ENCODE peak calls at places on chromosome 12, in four cellular contexts. One of them, this sample, is unnamed.
A peak's percentile ranks its signal among the peaks of the same experiment; 100 is the strongest.

GRCh38 chr12:96501139-96501741 is 11.9 kb downstream of the CFAP54 start:
- DNase-seq in AG04449: no peak
- DNase-seq in lung: peak; percentile 31
- DNase-seq in colonic mucosa: peak; percentile 51
- DNase-seq in this sample: peak; percentile 30

GRCh38 chr12:68178774-68179439 is 19.4 kb upstream of the IFNG start:
- DNase-seq in AG04449: no peak
- DNase-seq in lung: no peak
- DNase-seq in colonic mucosa: no peak
- DNase-seq in this sample: no peak

GRCh38 chr12:124764451-124764850 is 99.2 kb downstream of the SCARB1 start:
- DNase-seq in AG04449: no peak
- DNase-seq in lung: no peak
- DNase-seq in colonic mucosa: peak; percentile 65
- DNase-seq in this sample: peak; percentile 62

GRCh38 chr12:91017043-91017442 is 12.3 kb upstream of the EPYC start:
- DNase-seq in AG04449: no peak
- DNase-seq in lung: no peak
- DNase-seq in colonic mucosa: no peak
- DNase-seq in this sample: no peak

GRCh38 chr12:118334939-118335567 is 37.7 kb downstream of the TAOK3 start:
- DNase-seq in AG04449: no peak
- DNase-seq in lung: peak; percentile 77
- DNase-seq in colonic mucosa: no peak
- DNase-seq in this sample: no peak

GRCh38 chr12:95204141-95204866 is 13.0 kb downstream of the FGD6 start:
- DNase-seq in AG04449: peak; percentile 65
- DNase-seq in lung: peak; percentile 38
- DNase-seq in colonic mucosa: peak; percentile 48
- DNase-seq in this sample: peak; percentile 70

GRCh38 chr12:65748332-65748731 is 76.0 kb upstream of the HMGA2 start:
- DNase-seq in AG04449: no peak
- DNase-seq in lung: no peak
- DNase-seq in colonic mucosa: no peak
- DNase-seq in this sample: no peak

GRCh38 chr12:1047898-1048660 is 57.1 kb downstream of the ERC1 start:
- DNase-seq in AG04449: no peak
- DNase-seq in lung: no peak
- DNase-seq in colonic mucosa: no peak
- DNase-seq in this sample: no peak

GRCh38 chr12:55675671-55676070 is 32.0 kb downstream of the ITGA7 start:
- DNase-seq in AG04449: no peak
- DNase-seq in lung: no peak
- DNase-seq in colonic mucosa: peak; percentile 56
- DNase-seq in this sample: no peak

GRCh38 chr12:88362439-88362838 is 217.8 kb downstream of the KITLG start:
- DNase-seq in AG04449: no peak
- DNase-seq in lung: no peak
- DNase-seq in colonic mucosa: no peak
- DNase-seq in this sample: peak; percentile 10

GRCh38 chr12:125989716-125990115 is 924.5 kb downstream of the AACS start:
- DNase-seq in AG04449: no peak
- DNase-seq in lung: no peak
- DNase-seq in colonic mucosa: no peak
- DNase-seq in this sample: no peak

GRCh38 chr12:22361785-22362184 is 27.3 kb upstream of the ST8SIA1 start:
- DNase-seq in AG04449: no peak
- DNase-seq in lung: no peak
- DNase-seq in colonic mucosa: no peak
- DNase-seq in this sample: no peak

GRCh38 chr12:32134144-32134888 is 27.7 kb downstream of the BICD1 start:
- DNase-seq in AG04449: no peak
- DNase-seq in lung: no peak
- DNase-seq in colonic mucosa: no peak
- DNase-seq in this sample: peak; percentile 63

GRCh38 chr12:132559652-132560420 is 50.5 kb downstream of the LRCOL1 start:
- DNase-seq in AG04449: no peak
- DNase-seq in lung: no peak
- DNase-seq in colonic mucosa: peak; percentile 45
- DNase-seq in this sample: peak; percentile 2

GRCh38 chr12:52798003-52798670 is 2.2 kb upstream of the KRT3 start:
- DNase-seq in AG04449: no peak
- DNase-seq in lung: no peak
- DNase-seq in colonic mucosa: no peak
- DNase-seq in this sample: peak; percentile 77

GRCh38 chr12:5481645-5482044 is 49.7 kb downstream of the NTF3 start:
- DNase-seq in AG04449: no peak
- DNase-seq in lung: no peak
- DNase-seq in colonic mucosa: no peak
- DNase-seq in this sample: no peak

GRCh38 chr12:40473979-40474378 is 218.3 kb upstream of the CNTN1 start:
- DNase-seq in AG04449: no peak
- DNase-seq in lung: no peak
- DNase-seq in colonic mucosa: no peak
- DNase-seq in this sample: no peak

GRCh38 chr12:50282581-50283229 is 615 bp downstream of the LIMA1 start:
- DNase-seq in AG04449: no peak
- DNase-seq in lung: no peak
- DNase-seq in colonic mucosa: peak; percentile 45
- DNase-seq in this sample: peak; percentile 38

GRCh38 chr12:67772276-67773169 is 124.0 kb downstream of the DYRK2 start:
- DNase-seq in AG04449: peak; percentile 49
- DNase-seq in lung: no peak
- DNase-seq in colonic mucosa: no peak
- DNase-seq in this sample: peak; percentile 31

GRCh38 chr12:47888127-47888819 is 16.5 kb downstream of the VDR start:
- DNase-seq in AG04449: no peak
- DNase-seq in lung: no peak
- DNase-seq in colonic mucosa: peak; percentile 15
- DNase-seq in this sample: no peak

GRCh38 chr12:2624543-2625266 is 170.1 kb upstream of the FKBP4 start:
- DNase-seq in AG04449: no peak
- DNase-seq in lung: no peak
- DNase-seq in colonic mucosa: no peak
- DNase-seq in this sample: peak; percentile 50

GRCh38 chr12:104182144-104182543 is 33.4 kb upstream of the TXNRD1 start:
- DNase-seq in AG04449: peak; percentile 73
- DNase-seq in lung: peak; percentile 57
- DNase-seq in colonic mucosa: peak; percentile 49
- DNase-seq in this sample: peak; percentile 72

GRCh38 chr12:77064891-77065360 is 443 bp downstream of the E2F7 start:
- DNase-seq in AG04449: no peak
- DNase-seq in lung: no peak
- DNase-seq in colonic mucosa: no peak
- DNase-seq in this sample: no peak

GRCh38 chr12:28367993-28368392 is 177.7 kb downstream of the CCDC91 start:
- DNase-seq in AG04449: no peak
- DNase-seq in lung: no peak
- DNase-seq in colonic mucosa: no peak
- DNase-seq in this sample: no peak

DNA sequence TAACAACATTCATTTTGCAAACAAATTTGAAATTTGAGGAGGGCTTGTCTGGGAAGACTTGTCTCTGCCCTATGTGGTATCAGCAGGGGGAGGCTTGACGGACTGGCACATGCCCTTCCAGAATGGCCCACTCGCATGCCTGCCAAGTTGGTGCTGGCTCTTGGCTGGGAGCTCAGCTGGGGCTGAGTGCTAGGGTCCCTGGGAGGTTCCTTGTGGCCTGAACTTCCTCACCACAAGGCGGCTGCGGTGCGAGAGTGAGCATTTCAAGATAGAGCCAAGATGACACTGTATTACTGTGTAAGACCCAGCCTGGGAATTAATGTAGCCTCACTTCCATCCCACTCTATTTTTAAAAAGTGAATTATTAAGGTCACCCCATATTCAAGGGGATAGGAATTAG is 271.6 kb upstream of the PLEKHG7 start:
- DNase-seq in AG04449: no peak
- DNase-seq in lung: no peak
- DNase-seq in colonic mucosa: no peak
- DNase-seq in this sample: no peak
- TF ChIP-seq CTCF in AG04449: no peak
- TF ChIP-seq CTCF in lung: no peak
- TF ChIP-seq CTCF in colonic mucosa: no peak
- TF ChIP-seq CTCF in this sample: no peak

DNA sequence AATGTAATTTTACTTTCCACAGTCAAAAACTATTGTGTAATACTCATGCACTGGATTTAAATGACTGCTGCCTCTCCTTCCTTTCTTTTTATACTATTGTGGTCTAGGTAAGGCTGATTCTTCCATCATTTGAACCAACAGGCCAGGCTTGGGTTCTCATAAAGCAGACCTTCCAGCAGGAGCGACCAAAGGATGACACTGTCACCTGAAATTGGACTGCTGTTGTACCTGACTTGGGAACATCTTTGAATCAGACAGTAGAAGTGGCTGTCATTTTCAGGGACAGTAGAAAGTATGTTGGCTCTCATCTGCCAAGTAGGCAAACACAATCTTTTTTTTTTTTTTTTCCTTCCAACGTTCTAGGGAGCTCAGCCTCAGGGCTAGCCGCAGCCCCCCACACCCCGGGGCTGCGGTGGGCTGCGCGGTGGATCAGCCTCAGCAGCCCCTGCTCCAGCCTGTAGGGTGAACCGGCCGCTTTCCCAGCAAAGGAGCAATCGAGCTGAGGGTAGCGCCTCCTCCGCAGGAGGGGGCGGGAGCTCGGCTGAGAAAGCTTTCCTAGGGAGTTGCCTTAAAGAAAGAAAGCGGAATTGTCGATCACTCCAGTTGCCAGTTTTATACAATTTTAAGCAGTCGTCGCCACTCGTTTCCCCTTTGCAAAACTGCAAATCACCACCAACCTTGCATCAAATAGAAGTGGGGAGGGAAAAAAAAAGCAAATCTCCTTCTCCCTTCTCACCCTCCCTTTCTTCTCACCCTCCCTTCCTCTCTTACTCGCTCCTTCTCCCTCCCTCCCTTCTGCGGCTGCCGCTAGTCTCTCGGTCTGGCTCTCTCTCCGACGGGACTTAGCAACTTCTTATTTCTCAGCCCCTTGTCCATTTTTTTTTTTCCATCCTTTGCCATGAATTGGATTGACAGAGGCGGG is at the start of gene PDE3A:
- DNase-seq in AG04449: no peak
- DNase-seq in lung: peak; percentile 34
- DNase-seq in colonic mucosa: peak; percentile 83
- DNase-seq in this sample: peak; percentile 18
- TF ChIP-seq CTCF in AG04449: peak; percentile 53
- TF ChIP-seq CTCF in lung: no peak
- TF ChIP-seq CTCF in colonic mucosa: no peak
- TF ChIP-seq CTCF in this sample: peak; percentile 13

GRCh38 chr12:46374286-46374685 is 1.7 kb upstream of the SLC38A2 start:
- DNase-seq in AG04449: no peak
- DNase-seq in lung: no peak
- DNase-seq in colonic mucosa: no peak
- DNase-seq in this sample: no peak

GRCh38 chr12:46374711-46375110 is 2.1 kb upstream of the SLC38A2 start:
- DNase-seq in AG04449: no peak
- DNase-seq in lung: no peak
- DNase-seq in colonic mucosa: no peak
- DNase-seq in this sample: no peak

GRCh38 chr12:46372131-46372851 is at the start of gene SLC38A2:
- DNase-seq in AG04449: no peak
- DNase-seq in lung: peak; percentile 97
- DNase-seq in colonic mucosa: peak; percentile 53
- DNase-seq in this sample: peak; percentile 97

GRCh38 chr12:46372852-46373302 is 304 bp upstream of the SLC38A2 start:
- DNase-seq in AG04449: no peak
- DNase-seq in lung: no peak
- DNase-seq in colonic mucosa: peak; percentile 99
- DNase-seq in this sample: no peak

GRCh38 chr12:46373303-46374182 is 970 bp upstream of the SLC38A2 start:
- DNase-seq in AG04449: no peak
- DNase-seq in lung: peak; percentile 39
- DNase-seq in colonic mucosa: peak; percentile 68
- DNase-seq in this sample: no peak
- TF ChIP-seq CTCF in AG04449: peak; percentile 23
- TF ChIP-seq CTCF in lung: no peak
- TF ChIP-seq CTCF in colonic mucosa: no peak
- TF ChIP-seq CTCF in this sample: no peak

GRCh38 chr12:9104767-9105423 is 10.8 kb downstream of the A2M start:
- DNase-seq in AG04449: no peak
- DNase-seq in lung: no peak
- DNase-seq in colonic mucosa: no peak
- DNase-seq in this sample: no peak
- TF ChIP-seq CTCF in AG04449: no peak
- TF ChIP-seq CTCF in lung: no peak
- TF ChIP-seq CTCF in colonic mucosa: no peak
- TF ChIP-seq CTCF in this sample: no peak

GRCh38 chr12:120725659-120726509 is at the start of gene ACADS:
- DNase-seq in AG04449: no peak
- DNase-seq in lung: peak; percentile 90
- DNase-seq in colonic mucosa: peak; percentile 94
- DNase-seq in this sample: peak; percentile 29
- TF ChIP-seq CTCF in AG04449: no peak
- TF ChIP-seq CTCF in lung: no peak
- TF ChIP-seq CTCF in colonic mucosa: no peak
- TF ChIP-seq CTCF in this sample: no peak

GRCh38 chr12:49017764-49018281 is 753 bp downstream of the PRKAG1 start:
- DNase-seq in AG04449: no peak
- DNase-seq in lung: no peak
- DNase-seq in colonic mucosa: no peak
- DNase-seq in this sample: peak; percentile 53

GRCh38 chr12:49013403-49013802 is 5.2 kb downstream of the PRKAG1 start:
- DNase-seq in AG04449: no peak
- DNase-seq in lung: no peak
- DNase-seq in colonic mucosa: no peak
- DNase-seq in this sample: no peak

GRCh38 chr12:49012739-49013138 is 5.8 kb downstream of the PRKAG1 start:
- DNase-seq in AG04449: no peak
- DNase-seq in lung: no peak
- DNase-seq in colonic mucosa: no peak
- DNase-seq in this sample: no peak

GRCh38 chr12:49018282-49019119 is at the start of gene PRKAG1:
- DNase-seq in AG04449: peak; percentile 77
- DNase-seq in lung: peak; percentile 96
- DNase-seq in colonic mucosa: peak; percentile 96
- DNase-seq in this sample: peak; percentile 92

GRCh38 chr12:49014547-49014946 is 4.0 kb downstream of the PRKAG1 start:
- DNase-seq in AG04449: no peak
- DNase-seq in lung: no peak
- DNase-seq in colonic mucosa: no peak
- DNase-seq in this sample: peak; percentile 56
- TF ChIP-seq CTCF in AG04449: peak; percentile 33
- TF ChIP-seq CTCF in lung: no peak
- TF ChIP-seq CTCF in colonic mucosa: no peak
- TF ChIP-seq CTCF in this sample: peak; percentile 70

GRCh38 chr12:57793920-57794319 is 11.3 kb downstream of the TSFM start:
- DNase-seq in AG04449: peak; percentile 81
- DNase-seq in lung: no peak
- DNase-seq in colonic mucosa: no peak
- DNase-seq in this sample: peak; percentile 81
- TF ChIP-seq CTCF in AG04449: no peak
- TF ChIP-seq CTCF in lung: no peak
- TF ChIP-seq CTCF in colonic mucosa: no peak
- TF ChIP-seq CTCF in this sample: no peak